ENCODE peak calls at places on chromosomes 11 and 22, in ten cellular contexts. One of them, this sample, is unnamed.

GRCh38 chr11:640021-640706 is 3.1 kb downstream of the DRD4 start:
- DNase-seq in A549: no peak
- DNase-seq in esophagus muscularis mucosa: no peak
- DNase-seq in ovary: no peak
- DNase-seq in stomach: no peak
- DNase-seq in heart left ventricle: no peak
- DNase-seq in tibial nerve: no peak
- DNase-seq in thyroid gland: no peak
- DNase-seq in transverse colon: no peak
- DNase-seq in spleen: no peak
- DNase-seq in this sample: no peak

GRCh38 chr22:25759825-25760231 is 17.8 kb downstream of the MYO18B start:
- DNase-seq in tibial nerve: no peak
- DNase-seq in transverse colon: no peak
- DNase-seq in thyroid gland: no peak
- DNase-seq in stomach: no peak
- DNase-seq in A549: peak
- DNase-seq in esophagus muscularis mucosa: no peak
- DNase-seq in ovary: no peak
- DNase-seq in spleen: no peak
- DNase-seq in heart left ventricle: peak
- DNase-seq in this sample: no peak

GRCh38 chr11:92224394-92225205 is at the start of gene FAT3:
- DNase-seq in ovary: peak
- DNase-seq in tibial nerve: no peak
- DNase-seq in esophagus muscularis mucosa: no peak
- DNase-seq in transverse colon: no peak
- DNase-seq in heart left ventricle: peak
- DNase-seq in stomach: no peak
- DNase-seq in A549: peak
- DNase-seq in thyroid gland: no peak
- DNase-seq in spleen: no peak
- DNase-seq in this sample: no peak

GRCh38 chr11:79100093-79100704 is 340.6 kb downstream of the TENM4 start:
- DNase-seq in esophagus muscularis mucosa: no peak
- DNase-seq in stomach: peak
- DNase-seq in A549: peak
- DNase-seq in heart left ventricle: no peak
- DNase-seq in tibial nerve: peak
- DNase-seq in ovary: peak
- DNase-seq in thyroid gland: peak
- DNase-seq in transverse colon: peak
- DNase-seq in spleen: no peak
- DNase-seq in this sample: no peak

GRCh38 chr11:110488446-110488845 is 58.7 kb downstream of the FDX1 start:
- DNase-seq in A549: no peak
- DNase-seq in stomach: no peak
- DNase-seq in thyroid gland: no peak
- DNase-seq in esophagus muscularis mucosa: no peak
- DNase-seq in heart left ventricle: no peak
- DNase-seq in tibial nerve: no peak
- DNase-seq in spleen: no peak
- DNase-seq in transverse colon: no peak
- DNase-seq in ovary: no peak
- DNase-seq in this sample: no peak

GRCh38 chr11:24502425-24502824 is 5.6 kb downstream of the LUZP2 start:
- DNase-seq in A549: no peak
- DNase-seq in spleen: no peak
- DNase-seq in stomach: no peak
- DNase-seq in heart left ventricle: no peak
- DNase-seq in tibial nerve: no peak
- DNase-seq in ovary: no peak
- DNase-seq in transverse colon: no peak
- DNase-seq in thyroid gland: no peak
- DNase-seq in esophagus muscularis mucosa: no peak
- DNase-seq in this sample: no peak

GRCh38 chr11:58494096-58494495 is 13.8 kb downstream of the OR5B21 start:
- DNase-seq in thyroid gland: no peak
- DNase-seq in tibial nerve: no peak
- DNase-seq in esophagus muscularis mucosa: no peak
- DNase-seq in heart left ventricle: no peak
- DNase-seq in A549: no peak
- DNase-seq in transverse colon: no peak
- DNase-seq in spleen: no peak
- DNase-seq in ovary: no peak
- DNase-seq in stomach: no peak
- DNase-seq in this sample: no peak

GRCh38 chr11:121887564-121887963 is 228.5 kb downstream of the BLID start:
- DNase-seq in A549: no peak
- DNase-seq in ovary: no peak
- DNase-seq in stomach: no peak
- DNase-seq in transverse colon: peak
- DNase-seq in esophagus muscularis mucosa: no peak
- DNase-seq in heart left ventricle: no peak
- DNase-seq in tibial nerve: no peak
- DNase-seq in spleen: no peak
- DNase-seq in thyroid gland: no peak
- DNase-seq in this sample: no peak

GRCh38 chr11:30210357-30210756 is 20.5 kb upstream of the FSHB start:
- DNase-seq in tibial nerve: no peak
- DNase-seq in A549: no peak
- DNase-seq in stomach: no peak
- DNase-seq in ovary: no peak
- DNase-seq in spleen: no peak
- DNase-seq in thyroid gland: no peak
- DNase-seq in esophagus muscularis mucosa: no peak
- DNase-seq in transverse colon: no peak
- DNase-seq in heart left ventricle: no peak
- DNase-seq in this sample: no peak

GRCh38 chr22:38435960-38436359 is 19.0 kb downstream of the KCNJ4 start:
- DNase-seq in transverse colon: no peak
- DNase-seq in heart left ventricle: no peak
- DNase-seq in stomach: no peak
- DNase-seq in esophagus muscularis mucosa: no peak
- DNase-seq in ovary: no peak
- DNase-seq in thyroid gland: no peak
- DNase-seq in A549: no peak
- DNase-seq in spleen: no peak
- DNase-seq in tibial nerve: no peak
- DNase-seq in this sample: no peak

GRCh38 chr11:128692750-128693578 is 908 bp upstream of the FLI1 start:
- DNase-seq in A549: no peak
- DNase-seq in transverse colon: peak
- DNase-seq in esophagus muscularis mucosa: no peak
- DNase-seq in tibial nerve: no peak
- DNase-seq in ovary: no peak
- DNase-seq in thyroid gland: peak
- DNase-seq in spleen: peak
- DNase-seq in stomach: no peak
- DNase-seq in heart left ventricle: peak
- DNase-seq in this sample: no peak

GRCh38 chr22:43227231-43227630 is 40.3 kb upstream of the TTLL12 start:
- DNase-seq in heart left ventricle: no peak
- DNase-seq in tibial nerve: no peak
- DNase-seq in A549: no peak
- DNase-seq in esophagus muscularis mucosa: no peak
- DNase-seq in transverse colon: no peak
- DNase-seq in thyroid gland: no peak
- DNase-seq in ovary: no peak
- DNase-seq in stomach: no peak
- DNase-seq in spleen: no peak
- DNase-seq in this sample: no peak

GRCh38 chr11:78657441-78657840 is 82.8 kb upstream of the NARS2 start:
- DNase-seq in tibial nerve: no peak
- DNase-seq in spleen: no peak
- DNase-seq in stomach: no peak
- DNase-seq in esophagus muscularis mucosa: no peak
- DNase-seq in heart left ventricle: no peak
- DNase-seq in thyroid gland: no peak
- DNase-seq in ovary: no peak
- DNase-seq in A549: no peak
- DNase-seq in transverse colon: no peak
- DNase-seq in this sample: no peak

GRCh38 chr11:19435306-19435989 is 194.7 kb upstream of the E2F8 start:
- DNase-seq in tibial nerve: no peak
- DNase-seq in heart left ventricle: no peak
- DNase-seq in spleen: no peak
- DNase-seq in stomach: no peak
- DNase-seq in thyroid gland: no peak
- DNase-seq in esophagus muscularis mucosa: no peak
- DNase-seq in transverse colon: no peak
- DNase-seq in ovary: no peak
- DNase-seq in A549: no peak
- DNase-seq in this sample: no peak
- H3K4me3 ChIP-seq in tibial nerve: no peak
- H3K4me3 ChIP-seq in heart left ventricle: no peak
- H3K4me3 ChIP-seq in spleen: no peak
- H3K4me3 ChIP-seq in stomach: no peak
- H3K4me3 ChIP-seq in thyroid gland: no peak
- H3K4me3 ChIP-seq in esophagus muscularis mucosa: no peak
- H3K4me3 ChIP-seq in transverse colon: no peak
- H3K4me3 ChIP-seq in ovary: no peak
- H3K4me3 ChIP-seq in A549: no peak
- H3K4me3 ChIP-seq in this sample: no peak

DNA sequence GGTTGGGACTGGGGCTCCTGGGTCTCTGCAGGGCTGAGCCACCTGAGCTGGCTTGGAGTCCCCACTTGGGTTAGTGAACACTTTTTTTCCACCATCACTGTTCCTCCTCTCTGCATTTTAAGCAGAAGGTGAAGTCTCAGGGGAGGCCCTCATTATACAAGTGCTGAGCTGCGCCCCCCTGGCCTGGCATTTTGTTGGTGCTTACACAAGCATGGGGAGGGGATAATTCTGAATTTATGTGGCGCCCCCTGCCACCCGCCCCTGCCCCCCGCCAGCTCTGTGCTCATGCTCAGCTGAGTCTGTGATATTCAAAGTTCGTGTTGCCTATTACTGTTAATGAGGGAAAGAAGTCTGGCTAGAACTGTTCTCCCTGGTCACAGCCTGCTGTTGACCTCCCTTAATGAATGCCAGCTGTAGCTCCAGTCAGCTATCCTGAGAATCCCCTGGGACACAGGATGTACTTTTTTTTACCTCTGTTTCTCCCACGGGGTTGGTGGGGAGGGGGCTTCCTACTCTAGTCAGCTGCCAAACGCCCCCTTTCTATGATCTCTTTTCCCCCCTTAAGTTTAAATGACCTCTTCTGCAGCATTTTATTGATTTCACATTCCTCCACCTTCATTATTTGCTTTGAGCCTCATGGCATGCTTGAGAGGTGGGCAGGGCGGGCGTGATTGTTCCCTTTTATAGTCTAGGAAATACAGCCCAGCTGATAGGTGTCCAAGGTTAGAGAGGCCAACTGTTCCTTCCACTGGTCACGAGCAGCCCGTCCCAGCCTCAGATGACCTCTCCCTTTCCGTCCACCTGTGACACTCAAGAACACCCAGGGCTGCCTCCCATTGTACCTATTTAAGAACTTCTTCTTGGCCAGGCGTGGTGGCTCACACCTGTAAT is 12.2 kb downstream of the USP2 start:
- DNase-seq in stomach: no peak
- DNase-seq in transverse colon: peak
- DNase-seq in tibial nerve: no peak
- DNase-seq in ovary: no peak
- DNase-seq in heart left ventricle: no peak
- DNase-seq in spleen: no peak
- DNase-seq in A549: no peak
- DNase-seq in esophagus muscularis mucosa: no peak
- DNase-seq in thyroid gland: no peak
- DNase-seq in this sample: no peak
- H3K27ac ChIP-seq in stomach: peak
- H3K27ac ChIP-seq in transverse colon: peak
- H3K27ac ChIP-seq in tibial nerve: peak
- H3K27ac ChIP-seq in ovary: peak
- H3K27ac ChIP-seq in heart left ventricle: peak
- H3K27ac ChIP-seq in spleen: no peak
- H3K27ac ChIP-seq in A549: peak
- H3K27ac ChIP-seq in esophagus muscularis mucosa: peak
- H3K27ac ChIP-seq in thyroid gland: peak
- H3K27ac ChIP-seq in this sample: no peak

GRCh38 chr22:37285937-37286336 is 3.6 kb downstream of the CYTH4 start:
- DNase-seq in heart left ventricle: no peak
- DNase-seq in ovary: no peak
- DNase-seq in thyroid gland: no peak
- DNase-seq in tibial nerve: no peak
- DNase-seq in stomach: no peak
- DNase-seq in transverse colon: no peak
- DNase-seq in A549: no peak
- DNase-seq in spleen: peak
- DNase-seq in esophagus muscularis mucosa: no peak
- DNase-seq in this sample: no peak

GRCh38 chr22:37284807-37285355 is 2.6 kb downstream of the CYTH4 start:
- DNase-seq in spleen: peak
- DNase-seq in esophagus muscularis mucosa: no peak
- DNase-seq in tibial nerve: peak
- DNase-seq in thyroid gland: peak
- DNase-seq in stomach: peak
- DNase-seq in A549: no peak
- DNase-seq in ovary: no peak
- DNase-seq in transverse colon: peak
- DNase-seq in heart left ventricle: peak
- DNase-seq in this sample: no peak

GRCh38 chr22:37288521-37288920 is 6.2 kb downstream of the CYTH4 start:
- DNase-seq in tibial nerve: no peak
- DNase-seq in spleen: peak
- DNase-seq in ovary: no peak
- DNase-seq in stomach: no peak
- DNase-seq in esophagus muscularis mucosa: no peak
- DNase-seq in transverse colon: no peak
- DNase-seq in thyroid gland: no peak
- DNase-seq in A549: no peak
- DNase-seq in heart left ventricle: no peak
- DNase-seq in this sample: no peak

GRCh38 chr22:37289156-37289735 is 6.9 kb downstream of the CYTH4 start:
- DNase-seq in heart left ventricle: no peak
- DNase-seq in stomach: no peak
- DNase-seq in spleen: peak
- DNase-seq in transverse colon: no peak
- DNase-seq in ovary: no peak
- DNase-seq in A549: no peak
- DNase-seq in esophagus muscularis mucosa: no peak
- DNase-seq in thyroid gland: no peak
- DNase-seq in tibial nerve: no peak
- DNase-seq in this sample: no peak

GRCh38 chr22:37287550-37287951 is 5.2 kb downstream of the CYTH4 start:
- DNase-seq in thyroid gland: no peak
- DNase-seq in tibial nerve: no peak
- DNase-seq in ovary: no peak
- DNase-seq in stomach: no peak
- DNase-seq in heart left ventricle: no peak
- DNase-seq in A549: no peak
- DNase-seq in transverse colon: no peak
- DNase-seq in esophagus muscularis mucosa: no peak
- DNase-seq in spleen: peak
- DNase-seq in this sample: no peak
- TF ChIP-seq POLR2A in thyroid gland: no peak
- TF ChIP-seq POLR2A in tibial nerve: no peak
- TF ChIP-seq POLR2A in ovary: no peak
- TF ChIP-seq POLR2A in stomach: no peak
- TF ChIP-seq POLR2A in heart left ventricle: no peak
- TF ChIP-seq POLR2A in A549: no peak
- TF ChIP-seq POLR2A in transverse colon: no peak
- TF ChIP-seq POLR2A in esophagus muscularis mucosa: no peak
- TF ChIP-seq POLR2A in spleen: no peak
- TF ChIP-seq POLR2A in this sample: no peak

GRCh38 chr11:117300301-117300700 is 9.2 kb downstream of the BACE1-AS start:
- DNase-seq in transverse colon: peak
- DNase-seq in stomach: no peak
- DNase-seq in tibial nerve: peak
- DNase-seq in esophagus muscularis mucosa: no peak
- DNase-seq in A549: no peak
- DNase-seq in thyroid gland: peak
- DNase-seq in spleen: no peak
- DNase-seq in heart left ventricle: no peak
- DNase-seq in ovary: peak
- DNase-seq in this sample: peak
- H3K4me3 ChIP-seq in transverse colon: no peak
- H3K4me3 ChIP-seq in stomach: peak
- H3K4me3 ChIP-seq in tibial nerve: peak
- H3K4me3 ChIP-seq in esophagus muscularis mucosa: peak
- H3K4me3 ChIP-seq in A549: no peak
- H3K4me3 ChIP-seq in thyroid gland: no peak
- H3K4me3 ChIP-seq in spleen: no peak
- H3K4me3 ChIP-seq in heart left ventricle: peak
- H3K4me3 ChIP-seq in ovary: peak
- H3K4me3 ChIP-seq in this sample: peak